ENCODE peak calls at places on chromosomes 4 and X, in ten cellular contexts. One of them, this sample, is unnamed.

GRCh38 chr4:32658019-32658418 is 1937.8 kb downstream of the PCDH7 start:
- DNase-seq in DMS153: no peak
- DNase-seq in frontal cortex: no peak
- DNase-seq in smooth muscle cell of the brain vasculature: no peak
- DNase-seq in substantia nigra: no peak
- DNase-seq in naive thymus-derived CD8-positive, alpha-beta T cell: no peak
- DNase-seq in H54: no peak
- DNase-seq in stimulated activated CD4-positive, alpha-beta T cell treated with anti-CD3 and anti-CD28 coated beads, Interleukin-2, amount 100 ng/mL, for 48 hours: no peak
- DNase-seq in bronchial epithelial cell: no peak
- DNase-seq in GM23248: no peak
- DNase-seq in this sample: no peak

GRCh38 chr4:96352051-96352517 is 512.2 kb downstream of the PDHA2 start:
- DNase-seq in DMS153: no peak
- DNase-seq in frontal cortex: no peak
- DNase-seq in smooth muscle cell of the brain vasculature: no peak
- DNase-seq in substantia nigra: no peak
- DNase-seq in naive thymus-derived CD8-positive, alpha-beta T cell: no peak
- DNase-seq in H54: no peak
- DNase-seq in stimulated activated CD4-positive, alpha-beta T cell treated with anti-CD3 and anti-CD28 coated beads, Interleukin-2, amount 100 ng/mL, for 48 hours: no peak
- DNase-seq in bronchial epithelial cell: peak
- DNase-seq in GM23248: no peak
- DNase-seq in this sample: peak

GRCh38 chrX:115650916-115651315 is 89.9 kb downstream of the PLS3 start:
- DNase-seq in DMS153: peak
- DNase-seq in frontal cortex: no peak
- DNase-seq in smooth muscle cell of the brain vasculature: peak
- DNase-seq in substantia nigra: no peak
- DNase-seq in naive thymus-derived CD8-positive, alpha-beta T cell: no peak
- DNase-seq in H54: no peak
- DNase-seq in stimulated activated CD4-positive, alpha-beta T cell treated with anti-CD3 and anti-CD28 coated beads, Interleukin-2, amount 100 ng/mL, for 48 hours: peak
- DNase-seq in bronchial epithelial cell: peak
- DNase-seq in GM23248: peak
- DNase-seq in this sample: peak

GRCh38 chrX:15350329-15350996 is 15.1 kb upstream of the PIGA start:
- DNase-seq in DMS153: no peak
- DNase-seq in frontal cortex: no peak
- DNase-seq in smooth muscle cell of the brain vasculature: no peak
- DNase-seq in substantia nigra: no peak
- DNase-seq in naive thymus-derived CD8-positive, alpha-beta T cell: no peak
- DNase-seq in H54: no peak
- DNase-seq in stimulated activated CD4-positive, alpha-beta T cell treated with anti-CD3 and anti-CD28 coated beads, Interleukin-2, amount 100 ng/mL, for 48 hours: no peak
- DNase-seq in bronchial epithelial cell: no peak
- DNase-seq in GM23248: no peak
- DNase-seq in this sample: no peak

GRCh38 chr4:28229092-28229491 is 1368.5 kb downstream of the STIM2 start:
- DNase-seq in DMS153: no peak
- DNase-seq in frontal cortex: no peak
- DNase-seq in smooth muscle cell of the brain vasculature: no peak
- DNase-seq in substantia nigra: no peak
- DNase-seq in naive thymus-derived CD8-positive, alpha-beta T cell: no peak
- DNase-seq in H54: no peak
- DNase-seq in stimulated activated CD4-positive, alpha-beta T cell treated with anti-CD3 and anti-CD28 coated beads, Interleukin-2, amount 100 ng/mL, for 48 hours: no peak
- DNase-seq in bronchial epithelial cell: peak
- DNase-seq in GM23248: peak
- DNase-seq in this sample: no peak

GRCh38 chr4:101711590-101712255 is 78.8 kb upstream of the BANK1 start:
- DNase-seq in DMS153: no peak
- DNase-seq in frontal cortex: no peak
- DNase-seq in smooth muscle cell of the brain vasculature: no peak
- DNase-seq in substantia nigra: no peak
- DNase-seq in naive thymus-derived CD8-positive, alpha-beta T cell: no peak
- DNase-seq in H54: no peak
- DNase-seq in stimulated activated CD4-positive, alpha-beta T cell treated with anti-CD3 and anti-CD28 coated beads, Interleukin-2, amount 100 ng/mL, for 48 hours: no peak
- DNase-seq in bronchial epithelial cell: no peak
- DNase-seq in GM23248: peak
- DNase-seq in this sample: no peak

GRCh38 chr4:176817222-176817621 is 24.5 kb upstream of the VEGFC start:
- DNase-seq in DMS153: no peak
- DNase-seq in frontal cortex: no peak
- DNase-seq in smooth muscle cell of the brain vasculature: no peak
- DNase-seq in substantia nigra: no peak
- DNase-seq in naive thymus-derived CD8-positive, alpha-beta T cell: no peak
- DNase-seq in H54: no peak
- DNase-seq in stimulated activated CD4-positive, alpha-beta T cell treated with anti-CD3 and anti-CD28 coated beads, Interleukin-2, amount 100 ng/mL, for 48 hours: no peak
- DNase-seq in bronchial epithelial cell: no peak
- DNase-seq in GM23248: no peak
- DNase-seq in this sample: no peak

GRCh38 chrX:47587906-47588735 is 5.9 kb downstream of the TIMP1 start:
- DNase-seq in DMS153: no peak
- DNase-seq in frontal cortex: no peak
- DNase-seq in smooth muscle cell of the brain vasculature: no peak
- DNase-seq in substantia nigra: no peak
- DNase-seq in naive thymus-derived CD8-positive, alpha-beta T cell: no peak
- DNase-seq in H54: no peak
- DNase-seq in stimulated activated CD4-positive, alpha-beta T cell treated with anti-CD3 and anti-CD28 coated beads, Interleukin-2, amount 100 ng/mL, for 48 hours: no peak
- DNase-seq in bronchial epithelial cell: no peak
- DNase-seq in GM23248: no peak
- DNase-seq in this sample: no peak

GRCh38 chr4:13860126-13860525 is 232.6 kb upstream of the BOD1L1 start:
- DNase-seq in DMS153: no peak
- DNase-seq in frontal cortex: no peak
- DNase-seq in smooth muscle cell of the brain vasculature: no peak
- DNase-seq in substantia nigra: peak
- DNase-seq in naive thymus-derived CD8-positive, alpha-beta T cell: no peak
- DNase-seq in H54: no peak
- DNase-seq in stimulated activated CD4-positive, alpha-beta T cell treated with anti-CD3 and anti-CD28 coated beads, Interleukin-2, amount 100 ng/mL, for 48 hours: no peak
- DNase-seq in bronchial epithelial cell: no peak
- DNase-seq in GM23248: no peak
- DNase-seq in this sample: no peak